ENCODE peak calls at places on chromosomes 12 and 14, in five cellular contexts. One of them, this sample, is unnamed.

GRCh38 chr12:18224745-18225144 is 36.6 kb upstream of the PIK3C2G start:
- DNase-seq in lower leg skin: no peak
- DNase-seq in fibroblast of pulmonary artery: peak
- DNase-seq in ovary: no peak
- DNase-seq in astrocyte of the spinal cord: peak
- DNase-seq in this sample: peak

GRCh38 chr14:75306917-75307699 is 28.5 kb downstream of the FOS start:
- DNase-seq in ovary: no peak
- DNase-seq in astrocyte of the spinal cord: no peak
- DNase-seq in fibroblast of pulmonary artery: no peak
- DNase-seq in lower leg skin: no peak
- DNase-seq in this sample: peak

GRCh38 chr14:102187044-102187443 is 47.3 kb downstream of the WDR20 start:
- DNase-seq in lower leg skin: no peak
- DNase-seq in fibroblast of pulmonary artery: peak
- DNase-seq in astrocyte of the spinal cord: peak
- DNase-seq in ovary: no peak
- DNase-seq in this sample: peak

GRCh38 chr14:50069325-50069724 is 47.0 kb downstream of the VCPKMT start:
- DNase-seq in lower leg skin: peak
- DNase-seq in astrocyte of the spinal cord: no peak
- DNase-seq in ovary: no peak
- DNase-seq in fibroblast of pulmonary artery: no peak
- DNase-seq in this sample: no peak

GRCh38 chr14:77043177-77043983 is 14.9 kb upstream of the IRF2BPL start:
- DNase-seq in astrocyte of the spinal cord: peak
- DNase-seq in ovary: peak
- DNase-seq in lower leg skin: no peak
- DNase-seq in fibroblast of pulmonary artery: peak
- DNase-seq in this sample: peak

GRCh38 chr12:82357340-82357739 is 847 bp downstream of the CCDC59 start:
- DNase-seq in fibroblast of pulmonary artery: peak
- DNase-seq in ovary: no peak
- DNase-seq in lower leg skin: no peak
- DNase-seq in astrocyte of the spinal cord: no peak
- DNase-seq in this sample: peak

GRCh38 chr12:18476866-18477265 is 215.5 kb downstream of the PIK3C2G start:
- DNase-seq in astrocyte of the spinal cord: no peak
- DNase-seq in fibroblast of pulmonary artery: no peak
- DNase-seq in lower leg skin: no peak
- DNase-seq in ovary: no peak
- DNase-seq in this sample: no peak

GRCh38 chr12:109695961-109696461 is 17.6 kb upstream of the FAM222A start:
- DNase-seq in fibroblast of pulmonary artery: no peak
- DNase-seq in ovary: no peak
- DNase-seq in lower leg skin: no peak
- DNase-seq in astrocyte of the spinal cord: no peak
- DNase-seq in this sample: no peak

GRCh38 chr12:11347810-11348209 is 37.6 kb upstream of the PRB4 start:
- DNase-seq in astrocyte of the spinal cord: no peak
- DNase-seq in lower leg skin: no peak
- DNase-seq in fibroblast of pulmonary artery: no peak
- DNase-seq in ovary: no peak
- DNase-seq in this sample: no peak

GRCh38 chr12:23555808-23556207 is 393.7 kb downstream of the SOX5 start:
- DNase-seq in ovary: no peak
- DNase-seq in fibroblast of pulmonary artery: no peak
- DNase-seq in astrocyte of the spinal cord: no peak
- DNase-seq in lower leg skin: no peak
- DNase-seq in this sample: no peak

GRCh38 chr12:57522019-57522886 is at the start of gene MBD6:
- DNase-seq in fibroblast of pulmonary artery: peak
- DNase-seq in lower leg skin: peak
- DNase-seq in astrocyte of the spinal cord: peak
- DNase-seq in ovary: peak
- DNase-seq in this sample: peak

GRCh38 chr12:112430929-112431328 is 12.2 kb downstream of the PTPN11 start:
- DNase-seq in fibroblast of pulmonary artery: no peak
- DNase-seq in lower leg skin: no peak
- DNase-seq in astrocyte of the spinal cord: no peak
- DNase-seq in ovary: no peak
- DNase-seq in this sample: no peak

GRCh38 chr14:95697764-95698163 is 11.5 kb downstream of the TCL1B start:
- DNase-seq in astrocyte of the spinal cord: no peak
- DNase-seq in ovary: no peak
- DNase-seq in lower leg skin: peak
- DNase-seq in fibroblast of pulmonary artery: no peak
- DNase-seq in this sample: no peak

GRCh38 chr14:77344597-77344996 is 23.8 kb downstream of the GSTZ1 start:
- DNase-seq in fibroblast of pulmonary artery: no peak
- DNase-seq in lower leg skin: no peak
- DNase-seq in ovary: no peak
- DNase-seq in astrocyte of the spinal cord: peak
- DNase-seq in this sample: no peak

GRCh38 chr12:71019282-71019831 is 98.8 kb upstream of the PTPRR start:
- DNase-seq in lower leg skin: no peak
- DNase-seq in fibroblast of pulmonary artery: no peak
- DNase-seq in ovary: no peak
- DNase-seq in astrocyte of the spinal cord: no peak
- DNase-seq in this sample: no peak

GRCh38 chr12:48454675-48455074 is 17.7 kb upstream of the ANP32D start:
- DNase-seq in astrocyte of the spinal cord: peak
- DNase-seq in lower leg skin: no peak
- DNase-seq in fibroblast of pulmonary artery: peak
- DNase-seq in ovary: no peak
- DNase-seq in this sample: peak

GRCh38 chr12:4630262-4630661 is 18.6 kb downstream of the AKAP3 start:
- DNase-seq in ovary: no peak
- DNase-seq in lower leg skin: no peak
- DNase-seq in astrocyte of the spinal cord: no peak
- DNase-seq in fibroblast of pulmonary artery: no peak
- DNase-seq in this sample: no peak

GRCh38 chr12:97778111-97778510 is 315.5 kb downstream of the RMST start:
- DNase-seq in ovary: no peak
- DNase-seq in fibroblast of pulmonary artery: no peak
- DNase-seq in astrocyte of the spinal cord: no peak
- DNase-seq in lower leg skin: no peak
- DNase-seq in this sample: no peak

GRCh38 chr14:24909523-24910302 is 140.2 kb downstream of the STXBP6 start:
- DNase-seq in fibroblast of pulmonary artery: no peak
- DNase-seq in lower leg skin: no peak
- DNase-seq in ovary: no peak
- DNase-seq in astrocyte of the spinal cord: no peak
- DNase-seq in this sample: no peak

GRCh38 chr12:165862-166368 is 48.0 kb downstream of the SLC6A12 start:
- DNase-seq in astrocyte of the spinal cord: no peak
- DNase-seq in ovary: no peak
- DNase-seq in lower leg skin: no peak
- DNase-seq in fibroblast of pulmonary artery: no peak
- DNase-seq in this sample: no peak

GRCh38 chr12:24776856-24777255 is 172.0 kb downstream of the BCAT1 start:
- DNase-seq in ovary: no peak
- DNase-seq in fibroblast of pulmonary artery: peak
- DNase-seq in lower leg skin: no peak
- DNase-seq in astrocyte of the spinal cord: no peak
- DNase-seq in this sample: peak

GRCh38 chr14:77306406-77307098 is 14.1 kb downstream of the POMT2 start:
- DNase-seq in lower leg skin: no peak
- DNase-seq in ovary: no peak
- DNase-seq in astrocyte of the spinal cord: peak
- DNase-seq in fibroblast of pulmonary artery: no peak
- DNase-seq in this sample: no peak

GRCh38 chr12:14905269-14906004 is 19.8 kb upstream of the MGP start:
- DNase-seq in astrocyte of the spinal cord: peak
- DNase-seq in ovary: no peak
- DNase-seq in lower leg skin: no peak
- DNase-seq in fibroblast of pulmonary artery: peak
- DNase-seq in this sample: no peak

GRCh38 chr12:46556820-46557524 is 184.4 kb upstream of the SLC38A2 start:
- DNase-seq in fibroblast of pulmonary artery: peak
- DNase-seq in ovary: no peak
- DNase-seq in lower leg skin: no peak
- DNase-seq in astrocyte of the spinal cord: peak
- DNase-seq in this sample: peak

GRCh38 chr14:20855652-20856291 is 35.4 kb upstream of the RNASE3 start:
- DNase-seq in lower leg skin: no peak
- DNase-seq in fibroblast of pulmonary artery: peak
- DNase-seq in astrocyte of the spinal cord: peak
- DNase-seq in ovary: peak
- DNase-seq in this sample: peak

GRCh38 chr14:74400328-74400727 is 25.7 kb downstream of the SYNDIG1L start:
- DNase-seq in fibroblast of pulmonary artery: peak
- DNase-seq in ovary: no peak
- DNase-seq in astrocyte of the spinal cord: no peak
- DNase-seq in lower leg skin: peak
- DNase-seq in this sample: peak

GRCh38 chr12:131098178-131098981 is 144.7 kb downstream of the ADGRD1 start:
- DNase-seq in fibroblast of pulmonary artery: no peak
- DNase-seq in ovary: no peak
- DNase-seq in lower leg skin: peak
- DNase-seq in astrocyte of the spinal cord: no peak
- DNase-seq in this sample: no peak

GRCh38 chr12:80053048-80053790 is 46.1 kb upstream of the OTOGL start:
- DNase-seq in lower leg skin: peak
- DNase-seq in astrocyte of the spinal cord: peak
- DNase-seq in fibroblast of pulmonary artery: peak
- DNase-seq in ovary: peak
- DNase-seq in this sample: peak

GRCh38 chr14:100904307-100905019 is 941 bp upstream of the RTL1 start:
- DNase-seq in ovary: peak
- DNase-seq in astrocyte of the spinal cord: no peak
- DNase-seq in fibroblast of pulmonary artery: no peak
- DNase-seq in lower leg skin: peak
- DNase-seq in this sample: no peak

GRCh38 chr12:9134981-9135628 is 19.4 kb upstream of the A2M start:
- DNase-seq in fibroblast of pulmonary artery: no peak
- DNase-seq in astrocyte of the spinal cord: no peak
- DNase-seq in ovary: no peak
- DNase-seq in lower leg skin: no peak
- DNase-seq in this sample: peak

GRCh38 chr12:76558684-76559276 is 791 bp downstream of the OSBPL8 start:
- DNase-seq in ovary: peak
- DNase-seq in lower leg skin: peak
- DNase-seq in fibroblast of pulmonary artery: peak
- DNase-seq in astrocyte of the spinal cord: peak
- DNase-seq in this sample: peak

GRCh38 chr14:74019743-74020142 is 594 bp downstream of the BBOF1 start:
- DNase-seq in fibroblast of pulmonary artery: peak
- DNase-seq in lower leg skin: no peak
- DNase-seq in ovary: no peak
- DNase-seq in astrocyte of the spinal cord: peak
- DNase-seq in this sample: peak

GRCh38 chr12:47343684-47344567 is 264.2 kb upstream of the AMIGO2 start:
- DNase-seq in ovary: no peak
- DNase-seq in fibroblast of pulmonary artery: peak
- DNase-seq in lower leg skin: no peak
- DNase-seq in astrocyte of the spinal cord: peak
- DNase-seq in this sample: peak

DNA sequence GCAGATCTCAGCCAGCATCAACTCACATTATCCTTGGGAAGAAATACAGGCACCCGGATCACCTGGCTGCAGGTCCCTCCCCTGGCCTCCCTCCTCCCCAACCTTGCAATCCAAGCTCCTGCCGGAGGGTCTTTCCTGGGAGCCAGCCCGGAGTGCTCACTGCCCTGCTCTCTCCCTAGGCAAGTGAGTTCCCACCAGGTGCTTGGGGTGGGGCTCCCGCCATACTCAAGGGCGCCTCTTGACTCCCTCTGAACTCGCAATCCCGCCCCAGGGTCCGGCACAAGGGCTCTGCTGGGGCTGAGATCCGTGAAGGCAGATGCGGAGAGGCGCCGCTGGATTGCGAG is 1.2 kb upstream of the CEP170B start:
- DNase-seq in ovary: peak
- DNase-seq in fibroblast of pulmonary artery: no peak
- DNase-seq in astrocyte of the spinal cord: no peak
- DNase-seq in lower leg skin: no peak
- DNase-seq in this sample: no peak
- H3K4me3 ChIP-seq in ovary: no peak
- H3K4me3 ChIP-seq in fibroblast of pulmonary artery: no peak
- H3K4me3 ChIP-seq in astrocyte of the spinal cord: no peak
- H3K4me3 ChIP-seq in lower leg skin: no peak
- H3K4me3 ChIP-seq in this sample: no peak

GRCh38 chr14:86038401-86038985 is 508.5 kb downstream of the FLRT2 start:
- DNase-seq in lower leg skin: peak
- DNase-seq in ovary: peak
- DNase-seq in fibroblast of pulmonary artery: peak
- DNase-seq in astrocyte of the spinal cord: peak
- DNase-seq in this sample: peak
- TF ChIP-seq CTCF in lower leg skin: no peak
- TF ChIP-seq CTCF in ovary: no peak
- TF ChIP-seq CTCF in fibroblast of pulmonary artery: peak
- TF ChIP-seq CTCF in astrocyte of the spinal cord: peak
- TF ChIP-seq CTCF in this sample: peak

DNA sequence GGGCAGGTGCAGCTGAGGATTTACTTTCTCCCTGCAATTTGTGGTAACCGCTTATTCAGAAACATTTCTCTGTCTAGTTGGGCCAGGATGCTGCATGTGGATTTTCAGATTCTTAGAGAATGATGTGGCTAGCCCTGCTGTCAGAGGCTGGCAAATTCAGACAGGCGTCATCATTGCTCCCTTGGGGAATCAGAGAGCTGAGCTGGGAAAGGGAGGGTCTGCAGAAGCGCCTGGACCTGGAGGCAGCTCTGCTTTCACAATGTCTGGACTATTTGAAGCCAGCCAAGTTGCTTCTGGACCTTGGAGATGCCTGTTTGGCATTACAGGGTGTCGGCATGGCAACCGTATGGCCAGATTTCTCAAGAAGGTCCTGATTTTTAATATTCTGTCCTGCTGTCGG is 3.4 kb downstream of the GALNT16 start:
- DNase-seq in astrocyte of the spinal cord: peak
- DNase-seq in lower leg skin: peak
- DNase-seq in fibroblast of pulmonary artery: peak
- DNase-seq in ovary: no peak
- DNase-seq in this sample: peak
- H3K4me3 ChIP-seq in astrocyte of the spinal cord: no peak
- H3K4me3 ChIP-seq in lower leg skin: no peak
- H3K4me3 ChIP-seq in fibroblast of pulmonary artery: no peak
- H3K4me3 ChIP-seq in ovary: no peak
- H3K4me3 ChIP-seq in this sample: no peak

GRCh38 chr12:54228471-54228870 is 39.7 kb upstream of the SMUG1 start:
- DNase-seq in astrocyte of the spinal cord: no peak
- DNase-seq in fibroblast of pulmonary artery: no peak
- DNase-seq in lower leg skin: no peak
- DNase-seq in ovary: no peak
- DNase-seq in this sample: no peak

GRCh38 chr12:54231236-54231635 is 42.5 kb upstream of the SMUG1 start:
- DNase-seq in lower leg skin: no peak
- DNase-seq in ovary: no peak
- DNase-seq in fibroblast of pulmonary artery: no peak
- DNase-seq in astrocyte of the spinal cord: no peak
- DNase-seq in this sample: no peak

GRCh38 chr12:54230555-54230954 is 41.8 kb upstream of the SMUG1 start:
- DNase-seq in astrocyte of the spinal cord: no peak
- DNase-seq in fibroblast of pulmonary artery: no peak
- DNase-seq in lower leg skin: no peak
- DNase-seq in ovary: no peak
- DNase-seq in this sample: no peak

GRCh38 chr12:54229624-54230212 is 40.9 kb upstream of the SMUG1 start:
- DNase-seq in lower leg skin: no peak
- DNase-seq in fibroblast of pulmonary artery: peak
- DNase-seq in astrocyte of the spinal cord: peak
- DNase-seq in ovary: no peak
- DNase-seq in this sample: peak

GRCh38 chr12:54232790-54233189 is 44.0 kb upstream of the SMUG1 start:
- DNase-seq in lower leg skin: no peak
- DNase-seq in fibroblast of pulmonary artery: peak
- DNase-seq in astrocyte of the spinal cord: peak
- DNase-seq in ovary: no peak
- DNase-seq in this sample: peak
- TF ChIP-seq CTCF in lower leg skin: no peak
- TF ChIP-seq CTCF in fibroblast of pulmonary artery: peak
- TF ChIP-seq CTCF in astrocyte of the spinal cord: no peak
- TF ChIP-seq CTCF in ovary: no peak
- TF ChIP-seq CTCF in this sample: peak

This sample was measured in cardiac fibroblast.